ENCODE peak calls at places on chromosome 6, in five cellular contexts. R is IMR-90, Z is type B pancreatic cell, B is WERI-Rb-1, U is psoas muscle. C is an unnamed sample.

GRCh38 chr6:132715204-132715603 is 1.3 kb upstream of the VNN1 start:
- DNase-seq in U (no peak), R (peak; percentile 76), Z (no peak), B (peak; percentile 23), C (no peak)

GRCh38 chr6:106253194-106253593 is 72.4 kb downstream of the ATG5 start:
- DNase-seq in U (no peak), B (no peak), Z (no peak), R (peak; percentile 80), C (no peak)

GRCh38 chr6:164109770-164110140 is 695.2 kb downstream of the QKI start:
- DNase-seq in B (peak; percentile 41), U (peak; percentile 63), R (no peak), Z (no peak), C (no peak)

GRCh38 chr6:3005077-3005476 is 5.4 kb downstream of the NQO2 start:
- DNase-seq in R (no peak), Z (no peak), U (no peak), B (no peak), C (no peak)

GRCh38 chr6:81238390-81238789 is 514.1 kb downstream of the TENT5A start:
- DNase-seq in U (no peak), R (no peak), B (no peak), Z (no peak), C (no peak)

GRCh38 chr6:77456531-77457248 is 6.6 kb downstream of the HTR1B start:
- DNase-seq in U (peak; percentile 12), R (peak; percentile 100), Z (no peak), B (peak; percentile 25), C (no peak)

GRCh38 chr6:16752206-16752867 is 8.9 kb downstream of the ATXN1 start:
- DNase-seq in Z (no peak), R (peak; percentile 94), U (no peak), B (no peak), C (no peak)

GRCh38 chr6:4584801-4585200 is 191.4 kb upstream of the CDYL start:
- DNase-seq in Z (no peak), U (no peak), R (no peak), B (no peak), C (peak; percentile 42)

GRCh38 chr6:36671687-36672375 is 6.7 kb upstream of the CDKN1A start:
- DNase-seq in R (no peak), Z (no peak), B (no peak), U (no peak), C (no peak)

GRCh38 chr6:41626022-41626421 is 12.2 kb upstream of the MDFI start:
- DNase-seq in R (no peak), Z (no peak), U (no peak), B (no peak), C (no peak)

GRCh38 chr6:110682460-110682853 is 132.8 kb downstream of the CDK19 start:
- DNase-seq in U (no peak), B (peak; percentile 61), R (peak; percentile 81), Z (no peak), C (no peak)

GRCh38 chr6:3340891-3341290 is 82.1 kb downstream of the PSMG4 start:
- DNase-seq in Z (no peak), R (peak; percentile 28), U (no peak), B (no peak), C (no peak)

GRCh38 chr6:31351734-31352496 is 5.1 kb downstream of the HLA-B start:
- DNase-seq in U (no peak), R (no peak), B (no peak), Z (no peak), C (no peak)

GRCh38 chr6:98716341-98716740 is 118.0 kb upstream of the POU3F2 start:
- DNase-seq in Z (no peak), U (no peak), B (no peak), R (no peak), C (no peak)

GRCh38 chr6:149169761-149170359 is 147.7 kb upstream of the TAB2 start:
- DNase-seq in U (no peak), B (no peak), R (no peak), Z (no peak), C (no peak)

GRCh38 chr6:112149719-112150263 is 62.4 kb downstream of the FAM229B start:
- DNase-seq in R (peak; percentile 83), Z (no peak), B (no peak), U (no peak), C (no peak)

GRCh38 chr6:128731249-128732165 is 151.4 kb upstream of the LAMA2 start:
- DNase-seq in R (peak; percentile 66), U (no peak), B (peak; percentile 11), Z (no peak), C (no peak)

GRCh38 chr6:166423781-166424180 is 41.0 kb upstream of the MPC1 start:
- DNase-seq in U (no peak), Z (no peak), B (no peak), R (no peak), C (no peak)

GRCh38 chr6:144151010-144151727 is 852 bp downstream of the STX11 start:
- DNase-seq in R (no peak), B (no peak), U (no peak), Z (no peak), C (no peak)

GRCh38 chr6:48845219-48845618 is 617.8 kb downstream of the MMUT start:
- DNase-seq in B (no peak), Z (no peak), U (no peak), R (no peak), C (no peak)

DNA sequence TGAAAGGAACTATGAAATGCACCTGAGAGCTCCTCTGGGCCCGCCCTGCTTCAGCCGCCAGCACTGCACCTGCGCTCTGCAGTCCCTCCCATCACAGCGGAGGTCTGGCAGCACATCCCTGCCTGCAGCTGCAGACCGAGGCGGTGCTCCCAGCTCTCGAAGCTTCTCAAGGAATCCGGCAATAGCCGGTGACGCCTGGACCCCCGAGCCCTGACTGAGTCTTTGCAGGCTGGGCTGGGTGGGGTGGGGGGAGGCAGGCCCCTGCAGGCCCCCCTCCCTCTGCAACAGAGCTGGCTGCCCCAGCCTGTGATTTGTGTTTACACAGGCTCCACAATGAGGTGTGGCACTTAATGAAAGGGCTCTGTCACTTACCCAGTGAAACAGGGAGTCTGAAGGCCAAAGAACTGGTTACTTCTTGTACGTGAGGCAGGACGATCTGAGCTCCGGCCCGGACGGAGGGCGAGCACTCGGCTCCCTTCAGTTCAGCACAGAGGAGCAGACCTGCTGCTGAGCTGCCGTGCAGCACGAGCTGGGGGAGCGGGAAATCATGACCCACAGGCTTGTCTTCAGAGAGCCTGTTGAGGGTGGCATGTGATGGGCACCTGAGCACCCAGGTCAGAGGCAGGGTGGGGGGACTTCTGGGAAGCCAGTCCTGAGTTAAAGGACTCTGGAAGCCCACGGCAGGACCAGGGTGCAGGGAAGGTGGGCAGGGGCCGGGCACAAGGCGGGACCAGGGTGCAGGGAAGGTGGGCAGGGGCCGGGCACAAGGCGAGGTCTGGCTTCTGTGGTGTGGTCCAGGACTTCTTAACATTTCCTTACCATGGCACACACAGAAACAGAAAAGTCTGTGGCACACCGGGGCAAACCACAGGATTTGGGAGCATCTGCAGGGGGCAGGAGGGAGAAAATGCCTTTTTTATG is 192.3 kb upstream of the THBS2 start:
- DNase-seq in Z (no peak), U (no peak), B (no peak), R (no peak), C (peak; percentile 81)
- TF ChIP-seq CTCF in Z (no peak), U (no peak), B (no peak), R (no peak), C (no peak)

GRCh38 chr6:87391334-87391733 is 16.4 kb upstream of the CFAP206 start:
- DNase-seq in R (peak; percentile 29), Z (no peak), U (no peak), B (peak; percentile 63), C (no peak)
- TF ChIP-seq CTCF in R (peak; percentile 51), Z (peak; percentile 63), U (no peak), B (peak; percentile 70), C (peak; percentile 37)

DNA sequence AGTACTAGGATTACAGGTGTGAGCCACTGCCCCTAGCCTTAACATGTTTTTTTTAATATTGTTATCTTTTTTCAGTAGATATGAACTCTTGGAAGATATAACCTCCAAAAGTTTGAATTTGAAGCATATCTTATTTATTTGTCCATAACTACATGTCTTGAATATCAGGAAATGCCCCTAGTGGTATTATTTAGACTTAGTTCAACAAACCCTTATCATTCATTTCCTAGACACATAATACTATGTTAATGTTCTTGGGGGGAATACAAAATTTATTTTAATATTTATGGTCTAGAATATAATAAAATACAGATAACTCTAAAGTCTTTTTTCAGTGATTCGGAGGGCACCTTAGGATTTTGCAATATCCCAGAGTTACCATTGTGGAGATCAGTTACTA is 160.7 kb downstream of the HACE1 start:
- DNase-seq in Z (no peak), R (no peak), U (no peak), B (no peak), C (no peak)
- TF ChIP-seq CTCF in Z (peak; percentile 58), R (no peak), U (no peak), B (no peak), C (no peak)

GRCh38 chr6:33173228-33174180 is 18.8 kb downstream of the COL11A2 start:
- DNase-seq in Z (no peak), B (no peak), U (no peak), R (no peak), C (no peak)

GRCh38 chr6:33176906-33177305 is 15.4 kb downstream of the COL11A2 start:
- DNase-seq in R (no peak), B (no peak), Z (no peak), U (no peak), C (no peak)

GRCh38 chr6:33174784-33175183 is 17.5 kb downstream of the COL11A2 start:
- DNase-seq in R (no peak), Z (no peak), U (no peak), B (no peak), C (no peak)

GRCh38 chr6:33177552-33178446 is 14.5 kb downstream of the COL11A2 start:
- DNase-seq in R (no peak), U (no peak), B (no peak), Z (no peak), C (peak; percentile 91)

GRCh38 chr6:33175436-33176069 is 16.7 kb downstream of the COL11A2 start:
- DNase-seq in B (no peak), U (no peak), R (no peak), Z (no peak), C (no peak)
- TF ChIP-seq CTCF in B (peak; percentile 44), U (no peak), R (no peak), Z (no peak), C (no peak)